ENCODE peak calls at places on chromosome 22, in five cellular contexts. D is RWPE2, S is fibroblast of mammary gland, V is WERI-Rb-1, A is sigmoid colon. J is an unnamed sample.

GRCh38 chr22:39242809-39243442 is 1.9 kb downstream of the PDGFB start:
- DNase-seq in D (no peak), S (no peak), V (peak), A (no peak), J (no peak)

GRCh38 chr22:50678651-50679521 is 6.3 kb downstream of the SHANK3 start:
- DNase-seq in D (no peak), S (no peak), V (peak), A (no peak), J (peak)

GRCh38 chr22:36344106-36344827 is 43.5 kb downstream of the MYH9 start:
- DNase-seq in D (no peak), S (no peak), V (no peak), A (no peak), J (no peak)

GRCh38 chr22:26822300-26822699 is 164.9 kb downstream of the MIAT start:
- DNase-seq in D (no peak), S (no peak), V (peak), A (no peak), J (no peak)

GRCh38 chr22:27867114-27867957 is 51.7 kb downstream of the PITPNB start:
- DNase-seq in D (no peak), S (no peak), V (no peak), A (no peak), J (no peak)

GRCh38 chr22:50118129-50118528 is 28.3 kb downstream of the MOV10L1 start:
- DNase-seq in D (no peak), S (no peak), V (no peak), A (no peak), J (no peak)

GRCh38 chr22:32754413-32755041 is 47.0 kb upstream of the TIMP3 start:
- DNase-seq in D (no peak), S (peak), V (no peak), A (no peak), J (peak)

GRCh38 chr22:28410050-28410816 is 269.4 kb downstream of the TTC28 start:
- DNase-seq in D (no peak), S (peak), V (peak), A (no peak), J (no peak)

GRCh38 chr22:26589845-26590524 is at the start of gene TPST2:
- DNase-seq in D (peak), S (peak), V (peak), A (peak), J (peak)

GRCh38 chr22:35334010-35334409 is 34.3 kb downstream of the TOM1 start:
- DNase-seq in D (no peak), S (no peak), V (no peak), A (no peak), J (no peak)

GRCh38 chr22:17962168-17962567 is 62.2 kb downstream of the MICAL3 start:
- DNase-seq in D (no peak), S (no peak), V (no peak), A (no peak), J (no peak)

GRCh38 chr22:40680819-40681183 is 1.5 kb downstream of the MCHR1 start:
- DNase-seq in D (no peak), S (no peak), V (no peak), A (no peak), J (no peak)
- H3K4me3 ChIP-seq in D (no peak), S (no peak), V (peak), A (no peak), J (no peak)

DNA sequence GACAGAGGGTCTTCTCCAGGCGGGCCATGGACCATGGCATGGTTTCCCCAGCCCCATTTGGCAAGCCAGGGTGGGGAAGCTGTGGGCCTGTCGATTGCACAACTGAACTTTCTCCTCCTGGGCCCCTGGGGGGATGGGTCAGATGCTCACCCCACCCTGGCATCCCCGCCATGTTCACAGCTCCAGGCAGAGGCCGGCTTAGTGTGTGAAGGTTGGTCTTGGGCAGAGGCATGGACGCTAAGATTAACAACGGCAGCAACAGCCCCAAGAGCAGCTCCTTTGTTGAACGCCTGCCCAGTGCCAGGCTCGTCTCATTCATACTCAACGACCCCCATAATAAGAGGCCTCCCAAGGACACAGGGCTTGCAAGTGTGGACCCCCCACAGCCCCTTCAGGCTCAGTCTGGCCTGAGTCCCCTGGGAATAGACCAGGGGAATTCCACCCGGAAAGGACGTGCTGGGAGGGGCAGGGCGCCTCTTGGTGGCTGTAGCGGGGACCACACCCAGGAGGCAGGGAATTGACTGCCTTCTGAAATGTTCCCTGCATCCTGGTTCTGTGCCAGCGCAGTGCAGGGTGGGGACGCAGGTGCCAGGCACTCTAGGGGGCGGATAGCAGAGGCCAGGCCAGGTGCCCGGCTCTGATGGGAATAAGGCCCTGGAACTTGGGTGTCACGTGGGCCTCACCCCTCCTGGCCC is 8.3 kb downstream of the TSPO start:
- DNase-seq in D (no peak), S (no peak), V (peak), A (no peak), J (no peak)
- TF ChIP-seq CTCF in D (peak), S (peak), V (peak), A (peak), J (no peak)

GRCh38 chr22:20014526-20015186 is 2.0 kb downstream of the ARVCF start:
- DNase-seq in D (no peak), S (no peak), V (no peak), A (no peak), J (no peak)
- H3K4me3 ChIP-seq in D (no peak), S (no peak), V (no peak), A (no peak), J (no peak)

GRCh38 chr22:20550851-20551744 is 43.7 kb downstream of the MED15 start:
- DNase-seq in D (no peak), S (peak), V (no peak), A (peak), J (peak)
- TF ChIP-seq CTCF in D (no peak), S (no peak), V (no peak), A (no peak), J (no peak)

GRCh38 chr22:42439821-42440674 is 7.8 kb upstream of the NFAM1 start:
- DNase-seq in D (no peak), S (peak), V (no peak), A (no peak), J (no peak)
- H3K4me3 ChIP-seq in D (no peak), S (peak), V (no peak), A (no peak), J (no peak)

DNA sequence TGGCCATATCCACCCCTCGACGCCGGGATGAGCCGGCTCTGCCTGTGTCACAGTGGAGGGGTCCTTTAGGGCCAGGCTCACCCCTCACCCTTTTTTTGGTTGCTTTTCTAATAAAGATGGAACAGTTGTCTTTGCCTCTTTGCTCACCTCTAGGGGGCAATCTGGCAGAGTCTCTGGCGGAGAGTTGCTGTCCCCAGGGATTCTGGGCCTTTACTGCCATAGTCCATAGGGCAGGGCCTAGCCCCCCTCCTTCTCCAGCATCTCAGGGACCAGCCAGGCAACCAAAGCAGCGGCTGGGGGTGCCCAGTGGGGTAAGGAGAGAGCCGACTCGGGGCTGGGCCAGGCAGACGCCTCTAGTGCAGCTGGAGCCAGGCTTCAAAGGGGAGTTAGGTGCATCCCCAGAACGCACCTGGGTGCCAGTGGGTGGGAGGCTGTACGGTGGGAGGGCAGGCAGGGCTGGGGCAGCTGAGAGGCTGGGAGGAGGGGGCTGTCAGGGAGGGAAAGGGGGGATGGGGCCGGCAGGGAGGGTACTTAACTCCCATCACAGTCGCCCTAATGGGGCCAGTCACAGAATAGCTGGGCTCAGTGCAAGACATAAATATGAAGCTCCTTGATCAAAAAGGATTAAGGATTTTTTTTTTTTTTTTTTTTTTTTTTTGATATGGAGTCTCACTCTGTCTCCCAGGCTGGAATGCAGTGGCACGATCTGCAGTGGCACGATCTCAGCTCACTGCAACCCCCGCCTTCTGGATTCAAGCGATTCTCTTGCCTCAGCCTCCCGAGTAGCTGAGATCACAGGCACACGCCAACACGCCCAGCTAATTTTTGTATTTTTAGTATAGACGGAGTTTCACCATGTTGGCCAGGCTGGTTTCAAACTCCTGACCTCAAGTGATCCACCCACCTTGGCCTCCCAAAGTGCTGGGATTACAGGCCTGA is 2.5 kb upstream of the SUSD2 start:
- DNase-seq in D (no peak), S (no peak), V (peak), A (no peak), J (no peak)
- TF ChIP-seq CTCF in D (peak), S (peak), V (peak), A (no peak), J (peak)

DNA sequence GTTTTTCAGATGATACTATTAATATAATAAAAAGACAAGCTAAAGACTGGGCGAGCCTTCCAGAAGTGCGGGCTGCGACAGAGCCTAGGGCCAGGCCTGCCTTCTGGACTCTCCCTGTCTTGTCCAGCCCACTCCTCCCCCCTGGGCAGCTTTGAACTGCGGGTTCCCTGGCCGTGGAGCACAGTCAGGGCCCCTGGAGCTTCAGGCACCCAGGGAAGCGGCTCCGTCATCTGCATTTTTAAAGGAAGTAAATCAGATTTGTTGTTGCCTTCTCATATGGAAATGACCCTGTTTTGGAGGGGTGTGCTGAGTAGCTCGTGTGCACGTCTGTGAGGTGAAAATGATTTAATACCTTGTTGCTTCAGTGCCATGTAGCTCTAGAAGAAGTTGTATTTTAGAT is 265.3 kb downstream of the TBC1D22A start:
- DNase-seq in D (peak), S (no peak), V (no peak), A (peak), J (no peak)
- H3K4me3 ChIP-seq in D (no peak), S (no peak), V (no peak), A (no peak), J (no peak)

GRCh38 chr22:43515902-43516301 is 104.1 kb downstream of the MPPED1 start:
- DNase-seq in D (no peak), S (no peak), V (peak), A (no peak), J (no peak)
- TF ChIP-seq CTCF in D (no peak), S (no peak), V (peak), A (no peak), J (no peak)

DNA sequence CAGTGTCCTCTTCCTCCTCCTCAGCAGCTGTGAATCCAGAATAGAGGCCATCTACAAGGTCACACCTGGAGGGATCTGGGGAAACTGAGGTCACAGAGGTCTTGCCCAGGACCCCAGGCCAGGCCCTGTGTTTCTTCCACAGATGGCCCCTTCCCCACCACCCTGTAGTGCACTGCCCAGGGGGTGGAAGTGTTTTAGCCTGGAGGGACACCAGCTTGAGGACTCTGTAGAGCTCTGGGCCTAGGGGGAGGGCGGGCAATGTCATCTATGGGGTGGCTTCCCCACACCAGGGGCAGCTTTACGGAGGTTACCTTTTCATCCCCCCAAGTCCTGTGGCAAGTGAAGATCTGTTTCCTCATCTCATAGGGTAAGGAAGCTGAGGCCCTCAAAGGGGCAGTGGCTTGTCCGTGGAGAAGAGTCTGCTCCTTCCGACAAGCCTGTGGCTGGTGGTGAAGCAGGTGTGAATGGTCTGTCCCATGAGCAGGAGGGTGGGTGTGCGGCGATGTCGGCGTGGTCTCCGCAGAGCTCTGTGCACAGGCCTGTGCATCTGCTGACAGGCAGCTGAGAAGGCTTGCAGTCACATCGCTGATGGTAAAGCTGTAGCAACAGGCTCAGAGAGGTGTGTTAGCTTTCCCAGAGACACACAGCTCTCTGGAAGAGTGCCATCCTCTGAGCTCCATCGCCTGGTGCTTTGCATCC is 74.1 kb upstream of the WNT7B start:
- DNase-seq in D (peak), S (no peak), V (no peak), A (peak), J (no peak)
- H3K4me3 ChIP-seq in D (no peak), S (no peak), V (no peak), A (no peak), J (no peak)

GRCh38 chr22:23815781-23816551 is 22.8 kb downstream of the DERL3 start:
- DNase-seq in D (no peak), S (no peak), V (peak), A (no peak), J (no peak)
- TF ChIP-seq CTCF in D (no peak), S (no peak), V (no peak), A (no peak), J (no peak)

J was measured in right atrium auricular region.